ENCODE peak calls at places on chromosomes 1 and 21, in seven cellular contexts. One of them, this sample, is unnamed.

GRCh38 chr1:53518775-53519174 is 59.6 kb downstream of the DMRTB1 start:
- DNase-seq in kidney glomerular epithelial cell: no peak
- DNase-seq in CD4-positive, alpha-beta memory T cell: no peak
- DNase-seq in SHP77: no peak
- DNase-seq in DMS79: no peak
- DNase-seq in HS-5: no peak
- DNase-seq in Ammon's horn: no peak
- DNase-seq in this sample: no peak

GRCh38 chr1:228079013-228079412 is 3.5 kb upstream of the ARF1 start:
- DNase-seq in SHP77: no peak
- DNase-seq in HS-5: no peak
- DNase-seq in DMS79: no peak
- DNase-seq in CD4-positive, alpha-beta memory T cell: no peak
- DNase-seq in Ammon's horn: no peak
- DNase-seq in kidney glomerular epithelial cell: no peak
- DNase-seq in this sample: no peak

GRCh38 chr1:171477804-171478203 is 7.5 kb upstream of the PRRC2C start:
- DNase-seq in kidney glomerular epithelial cell: no peak
- DNase-seq in CD4-positive, alpha-beta memory T cell: no peak
- DNase-seq in SHP77: no peak
- DNase-seq in DMS79: no peak
- DNase-seq in Ammon's horn: no peak
- DNase-seq in HS-5: no peak
- DNase-seq in this sample: no peak

GRCh38 chr1:29749546-29749945 is 513.2 kb downstream of the PTPRU start:
- DNase-seq in DMS79: no peak
- DNase-seq in kidney glomerular epithelial cell: no peak
- DNase-seq in SHP77: no peak
- DNase-seq in Ammon's horn: no peak
- DNase-seq in CD4-positive, alpha-beta memory T cell: no peak
- DNase-seq in HS-5: no peak
- DNase-seq in this sample: no peak

GRCh38 chr1:61472876-61473275 is 252.1 kb downstream of the TM2D1 start:
- DNase-seq in DMS79: no peak
- DNase-seq in SHP77: no peak
- DNase-seq in CD4-positive, alpha-beta memory T cell: no peak
- DNase-seq in HS-5: no peak
- DNase-seq in kidney glomerular epithelial cell: no peak
- DNase-seq in Ammon's horn: peak
- DNase-seq in this sample: peak

GRCh38 chr1:89547563-89548485 is 23.2 kb downstream of the LRRC8B start:
- DNase-seq in Ammon's horn: peak
- DNase-seq in HS-5: peak
- DNase-seq in CD4-positive, alpha-beta memory T cell: no peak
- DNase-seq in SHP77: peak
- DNase-seq in kidney glomerular epithelial cell: peak
- DNase-seq in DMS79: no peak
- DNase-seq in this sample: peak

GRCh38 chr1:70061229-70061628 is 144.2 kb downstream of the LRRC40 start:
- DNase-seq in SHP77: no peak
- DNase-seq in Ammon's horn: peak
- DNase-seq in DMS79: no peak
- DNase-seq in CD4-positive, alpha-beta memory T cell: no peak
- DNase-seq in HS-5: no peak
- DNase-seq in kidney glomerular epithelial cell: no peak
- DNase-seq in this sample: no peak

GRCh38 chr1:39952359-39953110 is 2.4 kb upstream of the MFSD2A start:
- DNase-seq in DMS79: no peak
- DNase-seq in kidney glomerular epithelial cell: no peak
- DNase-seq in HS-5: no peak
- DNase-seq in SHP77: no peak
- DNase-seq in Ammon's horn: peak
- DNase-seq in CD4-positive, alpha-beta memory T cell: no peak
- DNase-seq in this sample: peak

GRCh38 chr1:167121375-167122120 is 27.7 kb downstream of the STYXL2 start:
- DNase-seq in HS-5: no peak
- DNase-seq in Ammon's horn: peak
- DNase-seq in DMS79: peak
- DNase-seq in SHP77: no peak
- DNase-seq in CD4-positive, alpha-beta memory T cell: no peak
- DNase-seq in kidney glomerular epithelial cell: peak
- DNase-seq in this sample: peak

GRCh38 chr1:57424231-57425027 is 569 bp upstream of the DAB1 start:
- DNase-seq in HS-5: no peak
- DNase-seq in DMS79: no peak
- DNase-seq in SHP77: no peak
- DNase-seq in CD4-positive, alpha-beta memory T cell: no peak
- DNase-seq in Ammon's horn: peak
- DNase-seq in kidney glomerular epithelial cell: peak
- DNase-seq in this sample: peak

GRCh38 chr21:37088196-37088595 is 15.1 kb downstream of the TTC3 start:
- DNase-seq in HS-5: no peak
- DNase-seq in SHP77: no peak
- DNase-seq in Ammon's horn: no peak
- DNase-seq in CD4-positive, alpha-beta memory T cell: no peak
- DNase-seq in DMS79: no peak
- DNase-seq in kidney glomerular epithelial cell: no peak
- DNase-seq in this sample: no peak

GRCh38 chr1:84278905-84279304 is 22.6 kb upstream of the SAMD13 start:
- DNase-seq in Ammon's horn: no peak
- DNase-seq in DMS79: no peak
- DNase-seq in SHP77: peak
- DNase-seq in CD4-positive, alpha-beta memory T cell: no peak
- DNase-seq in HS-5: no peak
- DNase-seq in kidney glomerular epithelial cell: no peak
- DNase-seq in this sample: no peak

GRCh38 chr1:153578490-153578889 is 12.8 kb upstream of the S100A2 start:
- DNase-seq in CD4-positive, alpha-beta memory T cell: no peak
- DNase-seq in kidney glomerular epithelial cell: peak
- DNase-seq in SHP77: no peak
- DNase-seq in DMS79: no peak
- DNase-seq in Ammon's horn: no peak
- DNase-seq in HS-5: peak
- DNase-seq in this sample: no peak

GRCh38 chr21:19475525-19475924 is 1071.9 kb upstream of the TMPRSS15 start:
- DNase-seq in kidney glomerular epithelial cell: no peak
- DNase-seq in CD4-positive, alpha-beta memory T cell: no peak
- DNase-seq in DMS79: no peak
- DNase-seq in Ammon's horn: no peak
- DNase-seq in SHP77: no peak
- DNase-seq in HS-5: no peak
- DNase-seq in this sample: no peak

GRCh38 chr1:221759436-221759835 is 17.5 kb upstream of the DUSP10 start:
- DNase-seq in SHP77: no peak
- DNase-seq in Ammon's horn: no peak
- DNase-seq in HS-5: no peak
- DNase-seq in DMS79: no peak
- DNase-seq in CD4-positive, alpha-beta memory T cell: no peak
- DNase-seq in kidney glomerular epithelial cell: peak
- DNase-seq in this sample: peak

GRCh38 chr1:217333939-217334338 is 297.0 kb downstream of the GPATCH2 start:
- DNase-seq in DMS79: no peak
- DNase-seq in Ammon's horn: peak
- DNase-seq in HS-5: peak
- DNase-seq in kidney glomerular epithelial cell: no peak
- DNase-seq in CD4-positive, alpha-beta memory T cell: no peak
- DNase-seq in SHP77: peak
- DNase-seq in this sample: no peak

GRCh38 chr21:34946385-34947121 is 102.5 kb downstream of the RUNX1 start:
- DNase-seq in DMS79: no peak
- DNase-seq in Ammon's horn: no peak
- DNase-seq in CD4-positive, alpha-beta memory T cell: no peak
- DNase-seq in SHP77: no peak
- DNase-seq in kidney glomerular epithelial cell: no peak
- DNase-seq in HS-5: no peak
- DNase-seq in this sample: no peak

GRCh38 chr1:184866991-184867788 is 107.1 kb downstream of the NIBAN1 start:
- DNase-seq in DMS79: no peak
- DNase-seq in Ammon's horn: no peak
- DNase-seq in CD4-positive, alpha-beta memory T cell: peak
- DNase-seq in HS-5: no peak
- DNase-seq in kidney glomerular epithelial cell: peak
- DNase-seq in SHP77: no peak
- DNase-seq in this sample: peak

GRCh38 chr1:54167422-54168139 is 14.8 kb upstream of the CDCP2 start:
- DNase-seq in kidney glomerular epithelial cell: no peak
- DNase-seq in CD4-positive, alpha-beta memory T cell: no peak
- DNase-seq in DMS79: no peak
- DNase-seq in HS-5: peak
- DNase-seq in Ammon's horn: peak
- DNase-seq in SHP77: no peak
- DNase-seq in this sample: peak

GRCh38 chr1:206506803-206507394 is 432 bp upstream of the RASSF5 start:
- DNase-seq in HS-5: no peak
- DNase-seq in DMS79: no peak
- DNase-seq in SHP77: no peak
- DNase-seq in Ammon's horn: no peak
- DNase-seq in kidney glomerular epithelial cell: no peak
- DNase-seq in CD4-positive, alpha-beta memory T cell: peak
- DNase-seq in this sample: no peak

GRCh38 chr1:11316701-11317100 is 43.7 kb downstream of the UBIAD1 start:
- DNase-seq in Ammon's horn: peak
- DNase-seq in DMS79: no peak
- DNase-seq in HS-5: no peak
- DNase-seq in SHP77: no peak
- DNase-seq in kidney glomerular epithelial cell: no peak
- DNase-seq in CD4-positive, alpha-beta memory T cell: no peak
- DNase-seq in this sample: peak

GRCh38 chr1:203600782-203601513 is 25.7 kb upstream of the ATP2B4 start:
- DNase-seq in DMS79: no peak
- DNase-seq in kidney glomerular epithelial cell: no peak
- DNase-seq in SHP77: no peak
- DNase-seq in HS-5: no peak
- DNase-seq in Ammon's horn: no peak
- DNase-seq in CD4-positive, alpha-beta memory T cell: no peak
- DNase-seq in this sample: no peak

GRCh38 chr1:22829001-22829989 is 118.7 kb downstream of the EPHB2 start:
- DNase-seq in DMS79: no peak
- DNase-seq in HS-5: no peak
- DNase-seq in CD4-positive, alpha-beta memory T cell: no peak
- DNase-seq in SHP77: no peak
- DNase-seq in Ammon's horn: peak
- DNase-seq in kidney glomerular epithelial cell: no peak
- DNase-seq in this sample: peak

GRCh38 chr1:184691719-184692324 is 62.8 kb downstream of the EDEM3 start:
- DNase-seq in HS-5: peak
- DNase-seq in Ammon's horn: peak
- DNase-seq in CD4-positive, alpha-beta memory T cell: no peak
- DNase-seq in SHP77: peak
- DNase-seq in kidney glomerular epithelial cell: peak
- DNase-seq in DMS79: no peak
- DNase-seq in this sample: peak

GRCh38 chr1:46181343-46182260 is 5.3 kb upstream of the P3R3URF start:
- DNase-seq in HS-5: no peak
- DNase-seq in kidney glomerular epithelial cell: peak
- DNase-seq in SHP77: no peak
- DNase-seq in DMS79: no peak
- DNase-seq in CD4-positive, alpha-beta memory T cell: no peak
- DNase-seq in Ammon's horn: no peak
- DNase-seq in this sample: peak